ENCODE peak calls at places on chromosomes 3 and 15, in ten cellular contexts. One of them, this sample, is unnamed.

GRCh38 chr15:68425428-68426060 is 6.4 kb downstream of the ITGA11 start:
- DNase-seq in H4: no peak
- DNase-seq in psoas muscle: no peak
- DNase-seq in left ventricle myocardium superior: no peak
- DNase-seq in A549: no peak
- DNase-seq in posterior cingulate gyrus: no peak
- DNase-seq in left lung: no peak
- DNase-seq in RPMI8226: no peak
- DNase-seq in naive thymus-derived CD8-positive, alpha-beta T cell: no peak
- DNase-seq in memory B cell: no peak
- DNase-seq in this sample: no peak

GRCh38 chr3:24985631-24986030 is 442.4 kb upstream of the RARB start:
- DNase-seq in posterior cingulate gyrus: no peak
- DNase-seq in naive thymus-derived CD8-positive, alpha-beta T cell: no peak
- DNase-seq in psoas muscle: no peak
- DNase-seq in A549: no peak
- DNase-seq in left lung: no peak
- DNase-seq in RPMI8226: no peak
- DNase-seq in memory B cell: no peak
- DNase-seq in left ventricle myocardium superior: no peak
- DNase-seq in H4: no peak
- DNase-seq in this sample: no peak

GRCh38 chr3:128340904-128341555 is 125.7 kb downstream of the DNAJB8 start:
- DNase-seq in left lung: peak; percentile 26
- DNase-seq in posterior cingulate gyrus: no peak
- DNase-seq in A549: no peak
- DNase-seq in RPMI8226: no peak
- DNase-seq in naive thymus-derived CD8-positive, alpha-beta T cell: no peak
- DNase-seq in psoas muscle: peak; percentile 31
- DNase-seq in memory B cell: no peak
- DNase-seq in left ventricle myocardium superior: no peak
- DNase-seq in H4: no peak
- DNase-seq in this sample: no peak

GRCh38 chr3:144868506-144868905 is 896.9 kb downstream of the DIPK2A start:
- DNase-seq in psoas muscle: no peak
- DNase-seq in memory B cell: no peak
- DNase-seq in posterior cingulate gyrus: no peak
- DNase-seq in left ventricle myocardium superior: no peak
- DNase-seq in H4: no peak
- DNase-seq in left lung: no peak
- DNase-seq in A549: no peak
- DNase-seq in RPMI8226: no peak
- DNase-seq in naive thymus-derived CD8-positive, alpha-beta T cell: no peak
- DNase-seq in this sample: no peak

GRCh38 chr15:66720206-66721010 is 18.4 kb downstream of the SMAD6 start:
- DNase-seq in left lung: peak; percentile 72
- DNase-seq in memory B cell: no peak
- DNase-seq in left ventricle myocardium superior: no peak
- DNase-seq in H4: no peak
- DNase-seq in A549: peak; percentile 44
- DNase-seq in posterior cingulate gyrus: no peak
- DNase-seq in psoas muscle: no peak
- DNase-seq in RPMI8226: peak; percentile 42
- DNase-seq in naive thymus-derived CD8-positive, alpha-beta T cell: no peak
- DNase-seq in this sample: no peak

GRCh38 chr3:126153695-126154360 is 26.6 kb downstream of the ALDH1L1 start:
- DNase-seq in H4: no peak
- DNase-seq in RPMI8226: no peak
- DNase-seq in posterior cingulate gyrus: no peak
- DNase-seq in left lung: no peak
- DNase-seq in left ventricle myocardium superior: no peak
- DNase-seq in psoas muscle: peak; percentile 48
- DNase-seq in A549: no peak
- DNase-seq in naive thymus-derived CD8-positive, alpha-beta T cell: no peak
- DNase-seq in memory B cell: no peak
- DNase-seq in this sample: no peak

GRCh38 chr3:23474580-23475357 is 271.6 kb downstream of the UBE2E2 start:
- DNase-seq in left ventricle myocardium superior: no peak
- DNase-seq in RPMI8226: no peak
- DNase-seq in posterior cingulate gyrus: no peak
- DNase-seq in left lung: no peak
- DNase-seq in psoas muscle: no peak
- DNase-seq in H4: no peak
- DNase-seq in A549: no peak
- DNase-seq in memory B cell: no peak
- DNase-seq in naive thymus-derived CD8-positive, alpha-beta T cell: no peak
- DNase-seq in this sample: no peak

GRCh38 chr3:58556761-58557181 is 19.8 kb upstream of the ACOX2 start:
- DNase-seq in psoas muscle: no peak
- DNase-seq in memory B cell: no peak
- DNase-seq in posterior cingulate gyrus: peak; percentile 84
- DNase-seq in left lung: no peak
- DNase-seq in RPMI8226: no peak
- DNase-seq in A549: no peak
- DNase-seq in naive thymus-derived CD8-positive, alpha-beta T cell: no peak
- DNase-seq in left ventricle myocardium superior: no peak
- DNase-seq in H4: no peak
- DNase-seq in this sample: no peak

GRCh38 chr15:62901087-62901486 is 141.5 kb upstream of the TPM1 start:
- DNase-seq in memory B cell: no peak
- DNase-seq in RPMI8226: peak; percentile 59
- DNase-seq in A549: no peak
- DNase-seq in H4: no peak
- DNase-seq in psoas muscle: peak; percentile 65
- DNase-seq in posterior cingulate gyrus: no peak
- DNase-seq in left ventricle myocardium superior: peak; percentile 50
- DNase-seq in left lung: no peak
- DNase-seq in naive thymus-derived CD8-positive, alpha-beta T cell: no peak
- DNase-seq in this sample: no peak

GRCh38 chr3:44439499-44440295 is 37.8 kb downstream of the ZNF445 start:
- DNase-seq in left ventricle myocardium superior: peak; percentile 68
- DNase-seq in left lung: peak; percentile 84
- DNase-seq in naive thymus-derived CD8-positive, alpha-beta T cell: peak; percentile 78
- DNase-seq in memory B cell: peak; percentile 58
- DNase-seq in H4: no peak
- DNase-seq in RPMI8226: peak; percentile 80
- DNase-seq in posterior cingulate gyrus: no peak
- DNase-seq in psoas muscle: peak; percentile 70
- DNase-seq in A549: no peak
- DNase-seq in this sample: peak; percentile 52

GRCh38 chr15:99343836-99344551 is 92.7 kb downstream of the LRRC28 start:
- DNase-seq in memory B cell: peak; percentile 19
- DNase-seq in naive thymus-derived CD8-positive, alpha-beta T cell: peak; percentile 77
- DNase-seq in RPMI8226: no peak
- DNase-seq in left lung: no peak
- DNase-seq in A549: peak; percentile 35
- DNase-seq in psoas muscle: peak; percentile 51
- DNase-seq in left ventricle myocardium superior: peak; percentile 57
- DNase-seq in H4: peak; percentile 19
- DNase-seq in posterior cingulate gyrus: peak; percentile 64
- DNase-seq in this sample: peak; percentile 37

GRCh38 chr3:125055165-125055912 is 458 bp downstream of the HEG1 start:
- DNase-seq in RPMI8226: peak; percentile 44
- DNase-seq in left ventricle myocardium superior: peak; percentile 63
- DNase-seq in psoas muscle: peak; percentile 66
- DNase-seq in posterior cingulate gyrus: no peak
- DNase-seq in memory B cell: peak; percentile 14
- DNase-seq in H4: no peak
- DNase-seq in naive thymus-derived CD8-positive, alpha-beta T cell: no peak
- DNase-seq in left lung: no peak
- DNase-seq in A549: no peak
- DNase-seq in this sample: peak; percentile 29

GRCh38 chr3:134328846-134329245 is 45.4 kb downstream of the AMOTL2 start:
- DNase-seq in A549: no peak
- DNase-seq in RPMI8226: no peak
- DNase-seq in memory B cell: no peak
- DNase-seq in posterior cingulate gyrus: no peak
- DNase-seq in left lung: no peak
- DNase-seq in left ventricle myocardium superior: no peak
- DNase-seq in H4: peak; percentile 39
- DNase-seq in naive thymus-derived CD8-positive, alpha-beta T cell: no peak
- DNase-seq in psoas muscle: no peak
- DNase-seq in this sample: no peak

GRCh38 chr3:124258057-124258500 is 266.2 kb upstream of the ROPN1 start:
- DNase-seq in RPMI8226: no peak
- DNase-seq in psoas muscle: no peak
- DNase-seq in left ventricle myocardium superior: no peak
- DNase-seq in H4: peak; percentile 33
- DNase-seq in A549: peak; percentile 23
- DNase-seq in posterior cingulate gyrus: no peak
- DNase-seq in memory B cell: no peak
- DNase-seq in left lung: no peak
- DNase-seq in naive thymus-derived CD8-positive, alpha-beta T cell: no peak
- DNase-seq in this sample: no peak

GRCh38 chr3:146750196-146750595 is 145.1 kb upstream of the PLSCR5 start:
- DNase-seq in naive thymus-derived CD8-positive, alpha-beta T cell: no peak
- DNase-seq in left ventricle myocardium superior: no peak
- DNase-seq in memory B cell: no peak
- DNase-seq in RPMI8226: peak; percentile 3
- DNase-seq in left lung: no peak
- DNase-seq in A549: no peak
- DNase-seq in posterior cingulate gyrus: no peak
- DNase-seq in H4: no peak
- DNase-seq in psoas muscle: no peak
- DNase-seq in this sample: peak; percentile 29

GRCh38 chr3:126562737-126563276 is 4.1 kb upstream of the C3orf22 start:
- DNase-seq in memory B cell: no peak
- DNase-seq in psoas muscle: no peak
- DNase-seq in naive thymus-derived CD8-positive, alpha-beta T cell: no peak
- DNase-seq in posterior cingulate gyrus: no peak
- DNase-seq in A549: no peak
- DNase-seq in H4: no peak
- DNase-seq in left lung: no peak
- DNase-seq in RPMI8226: no peak
- DNase-seq in left ventricle myocardium superior: no peak
- DNase-seq in this sample: no peak

GRCh38 chr3:146222204-146223046 is 28.5 kb downstream of the PLSCR4 start:
- DNase-seq in memory B cell: no peak
- DNase-seq in H4: peak; percentile 39
- DNase-seq in psoas muscle: no peak
- DNase-seq in left lung: no peak
- DNase-seq in posterior cingulate gyrus: no peak
- DNase-seq in naive thymus-derived CD8-positive, alpha-beta T cell: no peak
- DNase-seq in A549: peak; percentile 87
- DNase-seq in left ventricle myocardium superior: no peak
- DNase-seq in RPMI8226: no peak
- DNase-seq in this sample: no peak

GRCh38 chr3:56347219-56347871 is 120.9 kb downstream of the ERC2 start:
- DNase-seq in left lung: no peak
- DNase-seq in left ventricle myocardium superior: no peak
- DNase-seq in A549: peak; percentile 14
- DNase-seq in RPMI8226: peak; percentile 48
- DNase-seq in naive thymus-derived CD8-positive, alpha-beta T cell: no peak
- DNase-seq in memory B cell: no peak
- DNase-seq in H4: peak; percentile 25
- DNase-seq in posterior cingulate gyrus: peak; percentile 82
- DNase-seq in psoas muscle: no peak
- DNase-seq in this sample: peak; percentile 69

GRCh38 chr3:115217678-115218451 is 70.8 kb upstream of the ZBTB20 start:
- DNase-seq in left ventricle myocardium superior: no peak
- DNase-seq in A549: peak; percentile 77
- DNase-seq in H4: peak; percentile 88
- DNase-seq in posterior cingulate gyrus: peak; percentile 24
- DNase-seq in RPMI8226: peak; percentile 16
- DNase-seq in left lung: no peak
- DNase-seq in memory B cell: peak; percentile 22
- DNase-seq in psoas muscle: no peak
- DNase-seq in naive thymus-derived CD8-positive, alpha-beta T cell: no peak
- DNase-seq in this sample: peak; percentile 67

GRCh38 chr15:101313041-101313761 is 18.2 kb upstream of the SNRPA1 start:
- DNase-seq in naive thymus-derived CD8-positive, alpha-beta T cell: no peak
- DNase-seq in left lung: no peak
- DNase-seq in posterior cingulate gyrus: no peak
- DNase-seq in A549: no peak
- DNase-seq in memory B cell: no peak
- DNase-seq in psoas muscle: no peak
- DNase-seq in left ventricle myocardium superior: no peak
- DNase-seq in RPMI8226: no peak
- DNase-seq in H4: no peak
- DNase-seq in this sample: no peak

GRCh38 chr3:16031434-16031833 is 143.0 kb upstream of the GALNT15 start:
- DNase-seq in memory B cell: no peak
- DNase-seq in left ventricle myocardium superior: no peak
- DNase-seq in H4: no peak
- DNase-seq in psoas muscle: no peak
- DNase-seq in left lung: no peak
- DNase-seq in RPMI8226: no peak
- DNase-seq in posterior cingulate gyrus: no peak
- DNase-seq in naive thymus-derived CD8-positive, alpha-beta T cell: no peak
- DNase-seq in A549: no peak
- DNase-seq in this sample: no peak

GRCh38 chr3:10437995-10438901 is 67.1 kb downstream of the ATP2B2 start:
- DNase-seq in posterior cingulate gyrus: no peak
- DNase-seq in H4: peak; percentile 68
- DNase-seq in psoas muscle: peak; percentile 90
- DNase-seq in memory B cell: no peak
- DNase-seq in left lung: no peak
- DNase-seq in naive thymus-derived CD8-positive, alpha-beta T cell: no peak
- DNase-seq in RPMI8226: no peak
- DNase-seq in left ventricle myocardium superior: no peak
- DNase-seq in A549: no peak
- DNase-seq in this sample: peak; percentile 6

GRCh38 chr15:59260090-59260489 is 53.4 kb downstream of the LDHAL6B start:
- DNase-seq in memory B cell: no peak
- DNase-seq in H4: no peak
- DNase-seq in A549: no peak
- DNase-seq in posterior cingulate gyrus: peak; percentile 91
- DNase-seq in RPMI8226: no peak
- DNase-seq in naive thymus-derived CD8-positive, alpha-beta T cell: no peak
- DNase-seq in left lung: no peak
- DNase-seq in psoas muscle: no peak
- DNase-seq in left ventricle myocardium superior: no peak
- DNase-seq in this sample: no peak

GRCh38 chr15:80210612-80211554 is 41.1 kb downstream of the CTXND1 start:
- DNase-seq in RPMI8226: peak; percentile 73
- DNase-seq in H4: no peak
- DNase-seq in left lung: no peak
- DNase-seq in psoas muscle: no peak
- DNase-seq in naive thymus-derived CD8-positive, alpha-beta T cell: no peak
- DNase-seq in memory B cell: no peak
- DNase-seq in posterior cingulate gyrus: no peak
- DNase-seq in left ventricle myocardium superior: no peak
- DNase-seq in A549: no peak
- DNase-seq in this sample: no peak

GRCh38 chr3:89983449-89983848 is 876.0 kb downstream of the EPHA3 start:
- DNase-seq in psoas muscle: no peak
- DNase-seq in posterior cingulate gyrus: no peak
- DNase-seq in memory B cell: no peak
- DNase-seq in left ventricle myocardium superior: no peak
- DNase-seq in A549: no peak
- DNase-seq in naive thymus-derived CD8-positive, alpha-beta T cell: no peak
- DNase-seq in RPMI8226: no peak
- DNase-seq in left lung: no peak
- DNase-seq in H4: no peak
- DNase-seq in this sample: no peak

GRCh38 chr3:189353988-189354735 is 182.4 kb downstream of the TPRG1 start:
- DNase-seq in memory B cell: no peak
- DNase-seq in naive thymus-derived CD8-positive, alpha-beta T cell: no peak
- DNase-seq in left lung: no peak
- DNase-seq in psoas muscle: no peak
- DNase-seq in RPMI8226: no peak
- DNase-seq in posterior cingulate gyrus: no peak
- DNase-seq in A549: peak; percentile 93
- DNase-seq in left ventricle myocardium superior: no peak
- DNase-seq in H4: no peak
- DNase-seq in this sample: no peak

GRCh38 chr3:89380006-89380405 is 272.6 kb downstream of the EPHA3 start:
- DNase-seq in memory B cell: no peak
- DNase-seq in H4: no peak
- DNase-seq in left lung: no peak
- DNase-seq in posterior cingulate gyrus: no peak
- DNase-seq in A549: no peak
- DNase-seq in psoas muscle: no peak
- DNase-seq in naive thymus-derived CD8-positive, alpha-beta T cell: no peak
- DNase-seq in RPMI8226: no peak
- DNase-seq in left ventricle myocardium superior: no peak
- DNase-seq in this sample: peak; percentile 68

GRCh38 chr3:136929984-136930671 is 27.7 kb upstream of the IL20RB start:
- DNase-seq in A549: peak; percentile 30
- DNase-seq in left ventricle myocardium superior: peak; percentile 55
- DNase-seq in memory B cell: no peak
- DNase-seq in H4: peak; percentile 19
- DNase-seq in naive thymus-derived CD8-positive, alpha-beta T cell: no peak
- DNase-seq in posterior cingulate gyrus: no peak
- DNase-seq in left lung: peak; percentile 59
- DNase-seq in psoas muscle: peak; percentile 63
- DNase-seq in RPMI8226: no peak
- DNase-seq in this sample: peak; percentile 74